ENCODE peak calls at places on chromosomes 2 and 18, in nine cellular contexts. One of them, this sample, is unnamed.

GRCh38 chr2:209383212-209383611 is 40.6 kb upstream of the MAP2 start:
- DNase-seq in kidney epithelial cell: peak; percentile 91
- DNase-seq in K562: no peak
- DNase-seq in adipocyte: peak; percentile 45
- DNase-seq in right atrium auricular region: no peak
- DNase-seq in Peyer's patch: no peak
- DNase-seq in IMR-90: peak; percentile 16
- DNase-seq in fibroblast of lung: peak; percentile 85
- DNase-seq in CD8-positive, alpha-beta T cell: no peak
- DNase-seq in this sample: peak; percentile 76

GRCh38 chr2:165758276-165758675 is 35.8 kb downstream of the GALNT3 start:
- DNase-seq in kidney epithelial cell: no peak
- DNase-seq in K562: no peak
- DNase-seq in adipocyte: no peak
- DNase-seq in right atrium auricular region: no peak
- DNase-seq in Peyer's patch: no peak
- DNase-seq in IMR-90: no peak
- DNase-seq in fibroblast of lung: no peak
- DNase-seq in CD8-positive, alpha-beta T cell: no peak
- DNase-seq in this sample: no peak

GRCh38 chr2:15638720-15639119 is 47.1 kb downstream of the DDX1 start:
- DNase-seq in kidney epithelial cell: no peak
- DNase-seq in K562: no peak
- DNase-seq in adipocyte: peak; percentile 56
- DNase-seq in right atrium auricular region: no peak
- DNase-seq in Peyer's patch: no peak
- DNase-seq in IMR-90: peak; percentile 71
- DNase-seq in fibroblast of lung: peak; percentile 14
- DNase-seq in CD8-positive, alpha-beta T cell: no peak
- DNase-seq in this sample: no peak

GRCh38 chr2:224357098-224357901 is 44.6 kb downstream of the FAM124B start:
- DNase-seq in kidney epithelial cell: no peak
- DNase-seq in K562: peak; percentile 51
- DNase-seq in adipocyte: peak; percentile 81
- DNase-seq in right atrium auricular region: no peak
- DNase-seq in Peyer's patch: peak; percentile 74
- DNase-seq in IMR-90: peak; percentile 60
- DNase-seq in fibroblast of lung: peak; percentile 73
- DNase-seq in CD8-positive, alpha-beta T cell: peak; percentile 56
- DNase-seq in this sample: peak; percentile 60

GRCh38 chr18:77077836-77078456 is 54.6 kb downstream of the MBP start:
- DNase-seq in kidney epithelial cell: no peak
- DNase-seq in K562: no peak
- DNase-seq in adipocyte: no peak
- DNase-seq in right atrium auricular region: no peak
- DNase-seq in Peyer's patch: no peak
- DNase-seq in IMR-90: peak; percentile 87
- DNase-seq in fibroblast of lung: peak; percentile 58
- DNase-seq in CD8-positive, alpha-beta T cell: no peak
- DNase-seq in this sample: no peak

GRCh38 chr2:101341421-101341820 is 32.9 kb upstream of the RNF149 start:
- DNase-seq in kidney epithelial cell: no peak
- DNase-seq in K562: peak; percentile 35
- DNase-seq in adipocyte: no peak
- DNase-seq in right atrium auricular region: no peak
- DNase-seq in Peyer's patch: no peak
- DNase-seq in IMR-90: no peak
- DNase-seq in fibroblast of lung: no peak
- DNase-seq in CD8-positive, alpha-beta T cell: no peak
- DNase-seq in this sample: no peak

GRCh38 chr18:24398515-24398914 is 891 bp upstream of the OSBPL1A start:
- DNase-seq in kidney epithelial cell: no peak
- DNase-seq in K562: no peak
- DNase-seq in adipocyte: peak; percentile 50
- DNase-seq in right atrium auricular region: no peak
- DNase-seq in Peyer's patch: no peak
- DNase-seq in IMR-90: peak; percentile 46
- DNase-seq in fibroblast of lung: peak; percentile 29
- DNase-seq in CD8-positive, alpha-beta T cell: no peak
- DNase-seq in this sample: peak; percentile 48

GRCh38 chr2:43634604-43635306 is 2.3 kb upstream of the PLEKHH2 start:
- DNase-seq in kidney epithelial cell: peak; percentile 31
- DNase-seq in K562: no peak
- DNase-seq in adipocyte: peak; percentile 71
- DNase-seq in right atrium auricular region: no peak
- DNase-seq in Peyer's patch: no peak
- DNase-seq in IMR-90: peak; percentile 89
- DNase-seq in fibroblast of lung: peak; percentile 94
- DNase-seq in CD8-positive, alpha-beta T cell: no peak
- DNase-seq in this sample: no peak

GRCh38 chr2:181813963-181814565 is 77.5 kb upstream of the ITPRID2 start:
- DNase-seq in kidney epithelial cell: no peak
- DNase-seq in K562: no peak
- DNase-seq in adipocyte: peak; percentile 39
- DNase-seq in right atrium auricular region: no peak
- DNase-seq in Peyer's patch: no peak
- DNase-seq in IMR-90: peak; percentile 84
- DNase-seq in fibroblast of lung: peak; percentile 80
- DNase-seq in CD8-positive, alpha-beta T cell: no peak
- DNase-seq in this sample: peak; percentile 70

GRCh38 chr2:25204190-25204838 is 35.9 kb upstream of the POMC start:
- DNase-seq in kidney epithelial cell: no peak
- DNase-seq in K562: no peak
- DNase-seq in adipocyte: no peak
- DNase-seq in right atrium auricular region: no peak
- DNase-seq in Peyer's patch: no peak
- DNase-seq in IMR-90: no peak
- DNase-seq in fibroblast of lung: no peak
- DNase-seq in CD8-positive, alpha-beta T cell: no peak
- DNase-seq in this sample: no peak

GRCh38 chr18:48792611-48793368 is 158.0 kb downstream of the SMAD7 start:
- DNase-seq in kidney epithelial cell: no peak
- DNase-seq in K562: no peak
- DNase-seq in adipocyte: no peak
- DNase-seq in right atrium auricular region: no peak
- DNase-seq in Peyer's patch: peak; percentile 23
- DNase-seq in IMR-90: no peak
- DNase-seq in fibroblast of lung: no peak
- DNase-seq in CD8-positive, alpha-beta T cell: no peak
- DNase-seq in this sample: no peak

GRCh38 chr2:157923598-157923997 is 47.5 kb upstream of the ACVR1 start:
- DNase-seq in kidney epithelial cell: no peak
- DNase-seq in K562: no peak
- DNase-seq in adipocyte: no peak
- DNase-seq in right atrium auricular region: no peak
- DNase-seq in Peyer's patch: no peak
- DNase-seq in IMR-90: no peak
- DNase-seq in fibroblast of lung: peak; percentile 8
- DNase-seq in CD8-positive, alpha-beta T cell: no peak
- DNase-seq in this sample: no peak

GRCh38 chr2:38889575-38889974 is at the start of gene ARHGEF33:
- DNase-seq in kidney epithelial cell: no peak
- DNase-seq in K562: no peak
- DNase-seq in adipocyte: no peak
- DNase-seq in right atrium auricular region: no peak
- DNase-seq in Peyer's patch: no peak
- DNase-seq in IMR-90: no peak
- DNase-seq in fibroblast of lung: no peak
- DNase-seq in CD8-positive, alpha-beta T cell: no peak
- DNase-seq in this sample: no peak

DNA sequence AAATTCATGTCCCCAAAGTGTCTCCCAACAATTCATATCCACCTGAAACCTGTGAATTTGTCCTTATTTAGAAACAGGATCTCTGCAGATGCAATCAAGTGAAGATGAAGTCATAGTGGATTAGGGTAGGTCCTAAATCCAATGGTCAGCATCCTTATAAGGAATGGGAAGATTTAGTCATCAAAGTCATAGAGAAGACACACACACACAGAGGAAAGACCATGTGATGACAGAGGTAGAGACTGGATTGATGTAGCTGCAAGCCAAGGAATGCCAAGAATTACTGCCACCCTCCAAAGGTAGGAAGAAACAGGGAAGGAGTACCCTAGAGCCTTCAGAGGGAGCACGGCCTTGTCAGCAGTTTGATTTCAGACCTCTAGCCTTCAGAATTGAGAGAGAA is 17.7 kb downstream of the ADD2 start:
- DNase-seq in kidney epithelial cell: no peak
- DNase-seq in K562: no peak
- DNase-seq in adipocyte: no peak
- DNase-seq in right atrium auricular region: no peak
- DNase-seq in Peyer's patch: no peak
- DNase-seq in IMR-90: no peak
- DNase-seq in fibroblast of lung: no peak
- DNase-seq in CD8-positive, alpha-beta T cell: no peak
- DNase-seq in this sample: no peak
- H3K27me3 ChIP-seq in kidney epithelial cell: no peaks in the 10 kb centered on the region
- H3K27me3 ChIP-seq in K562: no peaks in the 10 kb centered on the region
- H3K27me3 ChIP-seq in adipocyte: peaks cover 46% of the 10 kb centered on the region
- H3K27me3 ChIP-seq in right atrium auricular region: no peaks in the 10 kb centered on the region
- H3K27me3 ChIP-seq in Peyer's patch: no peaks in the 10 kb centered on the region
- H3K27me3 ChIP-seq in IMR-90: no peaks in the 10 kb centered on the region
- H3K27me3 ChIP-seq in fibroblast of lung: no peaks in the 10 kb centered on the region
- H3K27me3 ChIP-seq in CD8-positive, alpha-beta T cell: no peaks in the 10 kb centered on the region
- H3K27me3 ChIP-seq in this sample: no peaks in the 10 kb centered on the region

DNA sequence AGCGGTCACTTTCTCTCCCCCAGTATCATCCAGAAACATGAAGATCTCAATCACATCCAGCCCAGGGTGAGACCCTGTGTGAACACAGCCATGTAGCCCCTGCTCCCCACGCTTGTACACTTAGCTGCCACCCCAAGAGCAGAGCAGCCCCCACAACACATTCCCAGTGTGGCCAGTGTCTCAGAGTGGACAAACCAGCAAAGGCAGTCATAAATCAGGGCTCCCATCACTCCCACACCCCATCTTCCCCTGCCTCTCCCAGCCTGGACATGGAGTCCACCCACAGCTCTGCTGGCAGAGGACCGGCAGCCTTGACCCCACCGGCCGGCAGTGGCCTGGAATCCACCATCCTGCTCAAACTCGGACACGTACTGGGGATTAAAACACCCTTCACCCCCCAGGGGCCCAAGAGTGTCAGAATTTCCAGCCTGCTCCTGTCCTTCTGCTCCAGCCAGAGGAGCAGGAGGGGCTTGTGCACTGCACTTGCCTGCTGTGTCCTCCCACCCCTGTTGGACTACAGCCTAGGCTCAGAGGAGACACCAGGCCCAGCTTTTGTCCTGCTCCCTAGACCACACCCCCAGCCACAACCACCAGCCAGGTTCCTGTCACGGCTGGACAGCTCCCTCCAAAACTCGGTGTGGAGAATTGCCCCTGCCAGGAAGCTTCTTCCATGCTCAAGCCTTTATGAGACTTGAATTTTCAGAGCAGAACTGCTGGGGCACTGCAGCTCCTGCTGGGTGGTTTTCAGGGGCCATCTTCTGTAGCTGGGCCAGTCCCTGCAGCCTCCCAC is 206.1 kb downstream of the SMAD2 start:
- DNase-seq in kidney epithelial cell: no peak
- DNase-seq in K562: no peak
- DNase-seq in adipocyte: no peak
- DNase-seq in right atrium auricular region: no peak
- DNase-seq in Peyer's patch: peak; percentile 31
- DNase-seq in IMR-90: no peak
- DNase-seq in fibroblast of lung: no peak
- DNase-seq in CD8-positive, alpha-beta T cell: no peak
- DNase-seq in this sample: peak; percentile 63
- H3K4me3 ChIP-seq in kidney epithelial cell: no peak overlapping the region
- H3K4me3 ChIP-seq in K562: no peak overlapping the region
- H3K4me3 ChIP-seq in adipocyte: no peak overlapping the region
- H3K4me3 ChIP-seq in right atrium auricular region: no peak overlapping the region
- H3K4me3 ChIP-seq in Peyer's patch: no peak overlapping the region
- H3K4me3 ChIP-seq in IMR-90: no peak overlapping the region
- H3K4me3 ChIP-seq in fibroblast of lung: no peak overlapping the region
- H3K4me3 ChIP-seq in CD8-positive, alpha-beta T cell: no peak overlapping the region
- H3K4me3 ChIP-seq in this sample: no peak overlapping the region

DNA sequence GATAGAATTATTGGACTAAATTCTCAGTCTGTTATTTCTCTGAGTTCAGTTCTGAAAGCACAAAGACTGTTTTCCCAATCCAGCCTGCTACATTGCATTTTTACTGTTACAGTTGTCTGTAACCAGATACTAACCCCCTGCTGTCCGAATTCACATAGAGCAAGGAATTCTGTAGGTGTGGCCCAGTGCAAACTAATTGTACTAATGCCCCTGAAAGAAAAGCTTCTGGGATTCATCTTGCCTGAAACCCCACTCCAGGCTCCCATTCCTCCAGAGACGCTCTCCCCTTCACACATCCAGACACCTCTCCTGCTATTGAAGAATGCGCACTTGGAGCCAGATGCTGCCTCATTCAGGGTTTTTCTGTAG is 127.0 kb downstream of the TTC32 start:
- DNase-seq in kidney epithelial cell: no peak
- DNase-seq in K562: no peak
- DNase-seq in adipocyte: peak; percentile 59
- DNase-seq in right atrium auricular region: no peak
- DNase-seq in Peyer's patch: no peak
- DNase-seq in IMR-90: peak; percentile 38
- DNase-seq in fibroblast of lung: peak; percentile 26
- DNase-seq in CD8-positive, alpha-beta T cell: no peak
- DNase-seq in this sample: no peak
- H3K27me3 ChIP-seq in kidney epithelial cell: no peaks in the 10 kb centered on the region
- H3K27me3 ChIP-seq in K562: peaks cover 22% of the 10 kb centered on the region
- H3K27me3 ChIP-seq in adipocyte: no peaks in the 10 kb centered on the region
- H3K27me3 ChIP-seq in right atrium auricular region: no peaks in the 10 kb centered on the region
- H3K27me3 ChIP-seq in Peyer's patch: no peaks in the 10 kb centered on the region
- H3K27me3 ChIP-seq in IMR-90: peaks cover 7% of the 10 kb centered on the region
- H3K27me3 ChIP-seq in fibroblast of lung: peaks cover 5% of the 10 kb centered on the region
- H3K27me3 ChIP-seq in CD8-positive, alpha-beta T cell: no peaks in the 10 kb centered on the region
- H3K27me3 ChIP-seq in this sample: no peaks in the 10 kb centered on the region

GRCh38 chr18:3666526-3667254 is 216.7 kb downstream of the TGIF1 start:
- DNase-seq in kidney epithelial cell: no peak
- DNase-seq in K562: no peak
- DNase-seq in adipocyte: no peak
- DNase-seq in right atrium auricular region: no peak
- DNase-seq in Peyer's patch: no peak
- DNase-seq in IMR-90: no peak
- DNase-seq in fibroblast of lung: no peak
- DNase-seq in CD8-positive, alpha-beta T cell: no peak
- DNase-seq in this sample: no peak

GRCh38 chr18:3665187-3665586 is 215.2 kb downstream of the TGIF1 start:
- DNase-seq in kidney epithelial cell: no peak
- DNase-seq in K562: no peak
- DNase-seq in adipocyte: no peak
- DNase-seq in right atrium auricular region: no peak
- DNase-seq in Peyer's patch: no peak
- DNase-seq in IMR-90: no peak
- DNase-seq in fibroblast of lung: no peak
- DNase-seq in CD8-positive, alpha-beta T cell: no peak
- DNase-seq in this sample: no peak

GRCh38 chr18:3667255-3668137 is 217.5 kb downstream of the TGIF1 start:
- DNase-seq in kidney epithelial cell: no peak
- DNase-seq in K562: no peak
- DNase-seq in adipocyte: no peak
- DNase-seq in right atrium auricular region: no peak
- DNase-seq in Peyer's patch: no peak
- DNase-seq in IMR-90: no peak
- DNase-seq in fibroblast of lung: no peak
- DNase-seq in CD8-positive, alpha-beta T cell: no peak
- DNase-seq in this sample: no peak

GRCh38 chr18:3664563-3665178 is 214.7 kb downstream of the TGIF1 start:
- DNase-seq in kidney epithelial cell: no peak
- DNase-seq in K562: peak; percentile 49
- DNase-seq in adipocyte: peak; percentile 29
- DNase-seq in right atrium auricular region: no peak
- DNase-seq in Peyer's patch: no peak
- DNase-seq in IMR-90: no peak
- DNase-seq in fibroblast of lung: no peak
- DNase-seq in CD8-positive, alpha-beta T cell: no peak
- DNase-seq in this sample: peak; percentile 13

GRCh38 chr18:3665780-3666525 is 216.0 kb downstream of the TGIF1 start:
- DNase-seq in kidney epithelial cell: peak; percentile 65
- DNase-seq in K562: peak; percentile 89
- DNase-seq in adipocyte: peak; percentile 95
- DNase-seq in right atrium auricular region: peak; percentile 93
- DNase-seq in Peyer's patch: peak; percentile 92
- DNase-seq in IMR-90: peak; percentile 91
- DNase-seq in fibroblast of lung: peak; percentile 93
- DNase-seq in CD8-positive, alpha-beta T cell: peak; percentile 78
- DNase-seq in this sample: peak; percentile 94
- H3K4me3 ChIP-seq in kidney epithelial cell: no peak overlapping the region
- H3K4me3 ChIP-seq in K562: no peak overlapping the region
- H3K4me3 ChIP-seq in adipocyte: peak overlapping the region; percentile 63
- H3K4me3 ChIP-seq in right atrium auricular region: no peak overlapping the region
- H3K4me3 ChIP-seq in Peyer's patch: no peak overlapping the region
- H3K4me3 ChIP-seq in IMR-90: no peak overlapping the region
- H3K4me3 ChIP-seq in fibroblast of lung: no peak overlapping the region
- H3K4me3 ChIP-seq in CD8-positive, alpha-beta T cell: no peak overlapping the region
- H3K4me3 ChIP-seq in this sample: peak overlapping the region; percentile 21